ENCODE peak calls at places on chromosomes 2 and 18, in four cellular contexts. One of them, this sample, is unnamed.

GRCh38 chr2:227460079-227460485 is 11.9 kb upstream of the AGFG1 start:
- DNase-seq in Panc1: no peak
- DNase-seq in A673: peak
- DNase-seq in cardiac fibroblast: peak
- DNase-seq in this sample: peak

GRCh38 chr18:6781846-6782245 is 52.3 kb downstream of the ARHGAP28 start:
- DNase-seq in cardiac fibroblast: peak
- DNase-seq in A673: no peak
- DNase-seq in Panc1: no peak
- DNase-seq in this sample: peak

GRCh38 chr18:23012249-23012648 is 79.1 kb downstream of the RBBP8 start:
- DNase-seq in A673: no peak
- DNase-seq in Panc1: no peak
- DNase-seq in cardiac fibroblast: no peak
- DNase-seq in this sample: no peak

GRCh38 chr2:150938586-150938985 is 323.1 kb downstream of the RBM43 start:
- DNase-seq in Panc1: no peak
- DNase-seq in A673: no peak
- DNase-seq in cardiac fibroblast: peak
- DNase-seq in this sample: peak

GRCh38 chr2:154952346-154953010 is 254.0 kb downstream of the KCNJ3 start:
- DNase-seq in A673: no peak
- DNase-seq in Panc1: no peak
- DNase-seq in cardiac fibroblast: no peak
- DNase-seq in this sample: no peak

GRCh38 chr2:205405194-205405593 is 277.1 kb upstream of the NRP2 start:
- DNase-seq in A673: no peak
- DNase-seq in cardiac fibroblast: peak
- DNase-seq in Panc1: no peak
- DNase-seq in this sample: peak

GRCh38 chr18:79944746-79945117 is 6.7 kb downstream of the SLC66A2 start:
- DNase-seq in Panc1: no peak
- DNase-seq in cardiac fibroblast: no peak
- DNase-seq in A673: no peak
- DNase-seq in this sample: no peak

GRCh38 chr18:9477509-9477908 is 2.2 kb downstream of the RALBP1 start:
- DNase-seq in A673: no peak
- DNase-seq in Panc1: no peak
- DNase-seq in cardiac fibroblast: no peak
- DNase-seq in this sample: no peak

GRCh38 chr2:127051116-127051779 is 55.7 kb downstream of the BIN1 start:
- DNase-seq in Panc1: no peak
- DNase-seq in A673: no peak
- DNase-seq in cardiac fibroblast: no peak
- DNase-seq in this sample: no peak

GRCh38 chr2:23385351-23385747 is 370 bp downstream of the KLHL29 start:
- DNase-seq in cardiac fibroblast: peak
- DNase-seq in A673: peak
- DNase-seq in Panc1: no peak
- DNase-seq in this sample: no peak

GRCh38 chr18:32438173-32438572 is 32.5 kb downstream of the GAREM1 start:
- DNase-seq in Panc1: no peak
- DNase-seq in A673: no peak
- DNase-seq in cardiac fibroblast: no peak
- DNase-seq in this sample: no peak

GRCh38 chr2:242001853-242002252 is 132.3 kb downstream of the RTP5 start:
- DNase-seq in cardiac fibroblast: no peak
- DNase-seq in Panc1: no peak
- DNase-seq in A673: no peak
- DNase-seq in this sample: no peak

GRCh38 chr2:213090772-213091171 is 60.6 kb downstream of the IKZF2 start:
- DNase-seq in A673: no peak
- DNase-seq in cardiac fibroblast: no peak
- DNase-seq in Panc1: no peak
- DNase-seq in this sample: no peak

DNA sequence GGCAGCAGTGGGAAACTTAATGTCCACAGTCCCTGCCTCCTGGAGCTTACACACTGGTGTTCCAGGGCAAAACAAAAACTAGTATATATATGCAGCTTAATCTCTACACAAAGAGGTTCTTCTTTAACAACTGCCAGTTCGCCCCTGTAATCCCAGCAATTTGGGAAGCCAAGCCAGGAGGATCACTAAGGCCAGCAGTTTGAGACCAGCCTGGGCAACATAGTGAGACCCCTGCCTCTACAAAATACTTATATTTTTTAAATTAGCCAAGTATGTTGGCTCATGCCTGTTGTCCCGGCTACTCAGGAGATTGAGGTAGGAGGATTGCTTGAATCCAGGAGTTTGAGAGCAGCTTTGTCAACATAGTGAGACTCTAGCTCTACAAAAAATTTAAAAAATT is 17.2 kb upstream of the NEDD4L start:
- DNase-seq in cardiac fibroblast: no peak
- DNase-seq in A673: no peak
- DNase-seq in Panc1: no peak
- DNase-seq in this sample: no peak
- H3K4me3 ChIP-seq in cardiac fibroblast: no peak
- H3K4me3 ChIP-seq in A673: no peak
- H3K4me3 ChIP-seq in Panc1: no peak
- H3K4me3 ChIP-seq in this sample: no peak

GRCh38 chr2:25822190-25823117 is 55.8 kb downstream of the ASXL2 start:
- DNase-seq in A673: no peak
- DNase-seq in Panc1: no peak
- DNase-seq in cardiac fibroblast: peak
- DNase-seq in this sample: peak
- TF ChIP-seq CTCF in A673: no peak
- TF ChIP-seq CTCF in Panc1: no peak
- TF ChIP-seq CTCF in cardiac fibroblast: no peak
- TF ChIP-seq CTCF in this sample: no peak

GRCh38 chr2:44776924-44777480 is 164.5 kb upstream of the SIX3 start:
- DNase-seq in Panc1: no peak
- DNase-seq in A673: no peak
- DNase-seq in cardiac fibroblast: no peak
- DNase-seq in this sample: no peak
- H3K4me3 ChIP-seq in Panc1: no peak
- H3K4me3 ChIP-seq in A673: peak
- H3K4me3 ChIP-seq in cardiac fibroblast: no peak
- H3K4me3 ChIP-seq in this sample: no peak

GRCh38 chr2:19373352-19373751 is 14.9 kb upstream of the OSR1 start:
- DNase-seq in Panc1: no peak
- DNase-seq in cardiac fibroblast: no peak
- DNase-seq in A673: no peak
- DNase-seq in this sample: no peak

GRCh38 chr2:19368760-19369159 is 10.3 kb upstream of the OSR1 start:
- DNase-seq in Panc1: no peak
- DNase-seq in cardiac fibroblast: no peak
- DNase-seq in A673: no peak
- DNase-seq in this sample: no peak

GRCh38 chr2:19367346-19367745 is 8.9 kb upstream of the OSR1 start:
- DNase-seq in cardiac fibroblast: peak
- DNase-seq in Panc1: no peak
- DNase-seq in A673: no peak
- DNase-seq in this sample: no peak

GRCh38 chr2:19371996-19372582 is 13.7 kb upstream of the OSR1 start:
- DNase-seq in A673: no peak
- DNase-seq in cardiac fibroblast: peak
- DNase-seq in Panc1: no peak
- DNase-seq in this sample: no peak

GRCh38 chr2:19369341-19369955 is 11.0 kb upstream of the OSR1 start:
- DNase-seq in Panc1: no peak
- DNase-seq in A673: no peak
- DNase-seq in cardiac fibroblast: peak
- DNase-seq in this sample: peak
- TF ChIP-seq CTCF in Panc1: peak
- TF ChIP-seq CTCF in A673: peak
- TF ChIP-seq CTCF in cardiac fibroblast: peak
- TF ChIP-seq CTCF in this sample: peak

GRCh38 chr2:25276569-25277465 is 64.9 kb downstream of the DNMT3A start:
- DNase-seq in Panc1: no peak
- DNase-seq in cardiac fibroblast: peak
- DNase-seq in A673: no peak
- DNase-seq in this sample: no peak

GRCh38 chr2:25279091-25279651 is 62.6 kb downstream of the DNMT3A start:
- DNase-seq in Panc1: no peak
- DNase-seq in A673: no peak
- DNase-seq in cardiac fibroblast: peak
- DNase-seq in this sample: peak

GRCh38 chr2:25273985-25274550 is 67.7 kb downstream of the DNMT3A start:
- DNase-seq in Panc1: no peak
- DNase-seq in cardiac fibroblast: no peak
- DNase-seq in A673: no peak
- DNase-seq in this sample: no peak

GRCh38 chr2:25274868-25275574 is 66.7 kb downstream of the DNMT3A start:
- DNase-seq in A673: no peak
- DNase-seq in cardiac fibroblast: peak
- DNase-seq in Panc1: no peak
- DNase-seq in this sample: peak

DNA sequence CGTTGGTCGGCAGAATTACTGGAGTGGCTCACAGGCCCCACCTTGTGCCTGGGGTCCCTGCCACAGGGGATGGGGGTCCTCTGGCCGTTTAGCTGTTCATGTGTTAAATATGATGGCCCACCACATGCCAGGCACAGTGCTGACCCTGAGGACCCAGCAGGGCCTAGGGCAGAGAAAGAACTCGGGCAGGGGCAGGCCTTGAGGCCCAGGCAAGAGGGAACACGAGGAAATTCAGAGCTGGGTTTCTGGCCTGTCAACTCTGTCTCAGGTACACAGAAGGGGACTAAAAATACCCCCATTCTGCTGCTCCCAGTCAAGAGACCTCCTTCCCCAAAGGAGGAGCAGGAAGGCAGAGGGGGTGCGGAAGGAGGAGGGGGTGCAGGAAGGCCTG is 66.2 kb downstream of the DNMT3A start:
- DNase-seq in A673: no peak
- DNase-seq in Panc1: no peak
- DNase-seq in cardiac fibroblast: no peak
- DNase-seq in this sample: no peak
- H3K4me3 ChIP-seq in A673: no peak
- H3K4me3 ChIP-seq in Panc1: no peak
- H3K4me3 ChIP-seq in cardiac fibroblast: no peak
- H3K4me3 ChIP-seq in this sample: no peak

GRCh38 chr2:168614291-168615018 is 158.4 kb downstream of the CERS6 start:
- DNase-seq in cardiac fibroblast: no peak
- DNase-seq in Panc1: no peak
- DNase-seq in A673: peak
- DNase-seq in this sample: no peak

GRCh38 chr2:168612719-168613118 is 156.6 kb downstream of the CERS6 start:
- DNase-seq in cardiac fibroblast: no peak
- DNase-seq in A673: no peak
- DNase-seq in Panc1: no peak
- DNase-seq in this sample: no peak

GRCh38 chr2:168611896-168612650 is 156.0 kb downstream of the CERS6 start:
- DNase-seq in A673: no peak
- DNase-seq in Panc1: no peak
- DNase-seq in cardiac fibroblast: no peak
- DNase-seq in this sample: no peak

GRCh38 chr2:168611091-168611490 is 155.0 kb downstream of the CERS6 start:
- DNase-seq in Panc1: no peak
- DNase-seq in cardiac fibroblast: peak
- DNase-seq in A673: no peak
- DNase-seq in this sample: no peak

DNA sequence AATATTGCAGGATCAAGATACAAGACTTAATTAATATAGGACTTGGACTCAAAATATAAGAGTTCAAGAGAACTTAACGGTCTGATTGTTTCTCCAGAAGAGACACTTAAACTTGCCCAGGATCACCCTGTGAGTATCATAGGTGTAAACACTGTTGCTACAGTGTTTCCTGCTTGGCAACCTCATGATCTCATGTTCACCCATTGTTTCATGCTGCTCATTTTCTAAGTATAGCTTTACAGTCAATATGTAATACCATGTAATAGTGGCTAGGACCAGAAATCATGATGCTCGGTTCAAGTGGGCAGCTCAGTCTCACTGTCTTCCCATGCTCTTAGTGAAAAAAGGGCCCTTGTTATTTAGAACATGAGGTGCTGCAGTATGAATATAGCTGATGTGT is 157.4 kb downstream of the CERS6 start:
- DNase-seq in A673: no peak
- DNase-seq in cardiac fibroblast: no peak
- DNase-seq in Panc1: no peak
- DNase-seq in this sample: no peak
- TF ChIP-seq CTCF in A673: no peak
- TF ChIP-seq CTCF in cardiac fibroblast: no peak
- TF ChIP-seq CTCF in Panc1: no peak
- TF ChIP-seq CTCF in this sample: no peak